ENCODE peak calls at places on chromosome 11, in seven cellular contexts. M is stimulated activated CD4-positive, alpha-beta T cell treated with anti-CD3 and anti-CD28 coated beads, Interleukin-4, amount 100 ng/mL, for 1 hour; K is activated T-helper 9 cell treated with anti-CD3 and anti-CD28 coated beads, Interleukin-2, amount 50 U/mL, for 16 hours; P is effector memory CD4-positive, alpha-beta T cell; B is fibroblast of lung; X is cardiac fibroblast; Y is mammary epithelial cell. O is an unnamed sample.

GRCh38 chr11:134562941-134563471 is 151.0 kb upstream of the B3GAT1 start:
- DNase-seq in P (no peak), M (no peak), B (no peak), K (no peak), Y (no peak), X (no peak), O (no peak)

GRCh38 chr11:120900642-120901041 is 123.3 kb upstream of the TBCEL start:
- DNase-seq in B (no peak), Y (no peak), K (no peak), M (no peak), P (no peak), X (no peak), O (no peak)

GRCh38 chr11:72257551-72257950 is 13.6 kb upstream of the PHOX2A start:
- DNase-seq in B (no peak), X (no peak), M (no peak), Y (no peak), K (no peak), P (no peak), O (no peak)

GRCh38 chr11:44261800-44262591 is 47.9 kb downstream of the ALX4 start:
- DNase-seq in M (no peak), P (no peak), Y (no peak), K (no peak), B (no peak), X (no peak), O (no peak)

GRCh38 chr11:61871158-61871597 is 20.2 kb downstream of the FADS3 start:
- DNase-seq in B (peak), K (peak), M (peak), Y (peak), P (peak), X (peak), O (peak)

GRCh38 chr11:113281052-113281725 is 33.2 kb upstream of the TTC12 start:
- DNase-seq in P (no peak), Y (peak), M (no peak), K (no peak), B (no peak), X (no peak), O (no peak)

GRCh38 chr11:57103899-57104605 is 77.7 kb upstream of the LRRC55 start:
- DNase-seq in Y (no peak), B (no peak), P (no peak), X (no peak), M (no peak), K (no peak), O (no peak)

GRCh38 chr11:108965602-108966001 is 300.7 kb downstream of the DDX10 start:
- DNase-seq in K (no peak), M (no peak), Y (peak), X (peak), P (no peak), B (peak), O (no peak)

GRCh38 chr11:33207408-33207985 is 46.2 kb upstream of the CSTF3 start:
- DNase-seq in M (no peak), Y (no peak), X (peak), K (no peak), B (no peak), P (no peak), O (no peak)

GRCh38 chr11:85947431-85948272 is 92.5 kb downstream of the CCDC83 start:
- DNase-seq in P (no peak), M (no peak), K (no peak), Y (peak), X (peak), B (peak), O (no peak)

GRCh38 chr11:27663294-27663693 is 37.0 kb downstream of the BDNF start:
- DNase-seq in M (no peak), B (no peak), Y (no peak), K (no peak), P (no peak), X (peak), O (no peak)

GRCh38 chr11:112965601-112966125 is 4.4 kb downstream of the NCAM1 start:
- DNase-seq in P (no peak), Y (no peak), M (no peak), K (no peak), X (no peak), B (no peak), O (no peak)

GRCh38 chr11:112221263-112221835 is 4.9 kb upstream of the PTS start:
- DNase-seq in X (no peak), Y (no peak), P (no peak), M (no peak), K (no peak), B (no peak), O (no peak)

GRCh38 chr11:8480858-8481257 is 113.2 kb downstream of the STK33 start:
- DNase-seq in X (no peak), B (no peak), K (no peak), P (no peak), M (no peak), Y (no peak), O (no peak)

GRCh38 chr11:111540114-111540920 is at the start of gene LAYN:
- DNase-seq in X (no peak), M (peak), K (no peak), P (no peak), Y (no peak), B (no peak), O (no peak)

GRCh38 chr11:110982214-110982613 is 263.3 kb upstream of the POU2AF2 start:
- DNase-seq in X (no peak), P (no peak), B (no peak), M (no peak), Y (no peak), K (no peak), O (no peak)

GRCh38 chr11:14643697-14644395 is at the start of gene PDE3B:
- DNase-seq in Y (peak), B (peak), X (peak), M (peak), P (peak), K (peak), O (peak)

GRCh38 chr11:396511-396947 is 2.5 kb downstream of the PKP3 start:
- DNase-seq in P (no peak), Y (no peak), K (no peak), B (peak), X (no peak), M (no peak), O (no peak)

GRCh38 chr11:18731949-18732821 is 6.2 kb upstream of the IGSF22 start:
- DNase-seq in B (peak), K (peak), X (peak), M (peak), Y (peak), P (peak), O (peak)

GRCh38 chr11:74980627-74981026 is 8.1 kb upstream of the NEU3 start:
- DNase-seq in M (no peak), B (no peak), P (no peak), X (no peak), Y (no peak), K (no peak), O (no peak)

GRCh38 chr11:16776716-16777115 is 38.3 kb downstream of the C11orf58 start:
- DNase-seq in P (no peak), X (no peak), B (peak), M (no peak), Y (no peak), K (no peak), O (no peak)

GRCh38 chr11:8387693-8388092 is 124.0 kb upstream of the LMO1 start:
- DNase-seq in M (no peak), X (no peak), K (no peak), Y (no peak), P (no peak), B (no peak), O (no peak)

GRCh38 chr11:36091256-36091811 is 147.5 kb downstream of the LDLRAD3 start:
- DNase-seq in K (no peak), P (no peak), X (peak), M (no peak), B (peak), Y (peak), O (no peak)

GRCh38 chr11:94809251-94809650 is 41.1 kb downstream of the AMOTL1 start:
- DNase-seq in P (no peak), M (no peak), K (no peak), B (no peak), X (peak), Y (no peak), O (no peak)

GRCh38 chr11:65136515-65137096 is 2.3 kb upstream of the SYVN1 start:
- DNase-seq in P (no peak), K (no peak), Y (no peak), B (no peak), X (no peak), M (no peak), O (no peak)